ENCODE peak calls at places on chromosomes 3 and 15, in seven cellular contexts. C is AG10803, P is GM23338, M is lower lobe of right lung, H is foreskin fibroblast, J is GM13976, D is astrocyte of the spinal cord. X is an unnamed sample.

GRCh38 chr3:167649731-167650130 is 4.0 kb downstream of the WDR49 start:
- DNase-seq in C (no peak), P (no peak), M (no peak), H (no peak), J (no peak), D (no peak), X (no peak)

GRCh38 chr3:25428003-25428861 is at the start of gene RARB:
- DNase-seq in C (peak; percentile 70), P (peak; percentile 86), M (peak; percentile 56), H (peak; percentile 73), J (peak; percentile 33), D (peak; percentile 97), X (peak; percentile 5)

GRCh38 chr15:70579766-70580165 is 183.6 kb downstream of the UACA start:
- DNase-seq in C (no peak), P (no peak), M (no peak), H (no peak), J (no peak), D (no peak), X (no peak)

GRCh38 chr3:169658311-169658931 is 5.1 kb downstream of the MECOM start:
- DNase-seq in C (no peak), P (peak; percentile 57), M (no peak), H (no peak), J (no peak), D (no peak), X (peak; percentile 49)

GRCh38 chr15:81152799-81153198 is 18.7 kb downstream of the CFAP161 start:
- DNase-seq in C (no peak), P (no peak), M (no peak), H (no peak), J (no peak), D (no peak), X (no peak)

GRCh38 chr3:81643721-81644120 is 117.7 kb downstream of the GBE1 start:
- DNase-seq in C (peak; percentile 16), P (peak; percentile 53), M (no peak), H (no peak), J (no peak), D (peak; percentile 42), X (no peak)

GRCh38 chr3:31613131-31613626 is 80.5 kb downstream of the STT3B start:
- DNase-seq in C (no peak), P (no peak), M (no peak), H (no peak), J (no peak), D (no peak), X (no peak)

GRCh38 chr15:58241872-58242271 is 103.7 kb downstream of the AQP9 start:
- DNase-seq in C (peak; percentile 6), P (no peak), M (no peak), H (no peak), J (no peak), D (no peak), X (no peak)

GRCh38 chr15:79903626-79904025 is 6.8 kb upstream of the MTHFS start:
- DNase-seq in C (no peak), P (no peak), M (no peak), H (no peak), J (no peak), D (no peak), X (no peak)

GRCh38 chr15:36449084-36449661 is 130.3 kb upstream of the CDIN1 start:
- DNase-seq in C (no peak), P (peak; percentile 54), M (no peak), H (no peak), J (no peak), D (peak; percentile 13), X (no peak)

GRCh38 chr3:155805204-155805801 is 775 bp downstream of the C3orf33 start:
- DNase-seq in C (peak; percentile 30), P (no peak), M (peak; percentile 49), H (peak; percentile 18), J (no peak), D (no peak), X (no peak)

GRCh38 chr3:135125171-135125801 is 330.2 kb downstream of the EPHB1 start:
- DNase-seq in C (peak; percentile 38), P (peak; percentile 77), M (no peak), H (peak; percentile 16), J (peak; percentile 40), D (peak; percentile 22), X (peak; percentile 3)

GRCh38 chr3:135516143-135516542 is 449.4 kb upstream of the PPP2R3A start:
- DNase-seq in C (peak; percentile 45), P (peak; percentile 86), M (no peak), H (peak; percentile 43), J (no peak), D (peak; percentile 31), X (no peak)

GRCh38 chr3:35772364-35773009 is 133.2 kb downstream of the ARPP21 start:
- DNase-seq in C (no peak), P (no peak), M (no peak), H (no peak), J (no peak), D (peak; percentile 25), X (no peak)

GRCh38 chr3:134201201-134202130 is 49.2 kb downstream of the RYK start:
- DNase-seq in C (peak; percentile 83), P (no peak), M (no peak), H (peak; percentile 69), J (no peak), D (peak; percentile 90), X (no peak)

GRCh38 chr3:39292961-39293360 is 13.1 kb upstream of the CX3CR1 start:
- DNase-seq in C (no peak), P (no peak), M (no peak), H (no peak), J (no peak), D (no peak), X (no peak)

GRCh38 chr3:146640955-146641867 is 36.1 kb upstream of the PLSCR5 start:
- DNase-seq in C (peak; percentile 44), P (peak; percentile 76), M (no peak), H (peak; percentile 24), J (peak; percentile 21), D (peak; percentile 73), X (peak; percentile 15)

GRCh38 chr3:100042577-100042981 is 71.7 kb downstream of the FILIP1L start:
- DNase-seq in C (peak; percentile 86), P (no peak), M (no peak), H (peak; percentile 65), J (no peak), D (no peak), X (no peak)

GRCh38 chr3:148710665-148711064 is 13.0 kb downstream of the AGTR1 start:
- DNase-seq in C (no peak), P (peak; percentile 11), M (no peak), H (no peak), J (no peak), D (no peak), X (no peak)

GRCh38 chr3:140720242-140720641 is 42.4 kb downstream of the TRIM42 start:
- DNase-seq in C (no peak), P (no peak), M (no peak), H (no peak), J (no peak), D (no peak), X (no peak)

GRCh38 chr3:49630784-49631183 is 43.4 kb upstream of the APEH start:
- DNase-seq in C (no peak), P (no peak), M (no peak), H (no peak), J (no peak), D (no peak), X (no peak)

GRCh38 chr3:12933901-12934300 is 92.5 kb upstream of the RPL32 start:
- DNase-seq in C (no peak), P (no peak), M (no peak), H (no peak), J (no peak), D (no peak), X (no peak)

GRCh38 chr3:58623961-58624360 is 42.6 kb downstream of the FAM3D start:
- DNase-seq in C (peak; percentile 41), P (no peak), M (no peak), H (peak; percentile 64), J (no peak), D (no peak), X (no peak)
- TF ChIP-seq CTCF in C (no peak), P (no peak), M (no peak), H (no peak), J (no peak), D (no peak), X (no peak)

DNA sequence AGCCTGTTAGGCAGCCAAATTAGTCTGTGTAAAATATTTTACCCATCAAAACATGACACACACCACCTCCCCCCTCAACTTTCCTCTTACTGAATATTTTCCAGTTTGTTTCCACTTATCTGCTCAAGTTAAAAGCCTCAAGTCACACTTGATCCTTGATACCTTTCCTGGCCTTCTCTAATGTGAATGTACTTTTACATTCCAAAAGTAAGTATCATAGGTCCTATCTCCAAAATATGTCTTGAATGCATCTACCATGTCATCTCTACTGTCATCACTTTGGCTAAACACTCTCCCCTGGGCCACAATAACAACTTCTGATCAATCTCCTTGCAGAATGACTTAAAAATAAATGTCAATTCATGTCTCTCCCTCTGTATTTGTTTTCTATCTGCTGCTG is 28.1 kb downstream of the EOGT start:
- DNase-seq in C (no peak), P (no peak), M (no peak), H (no peak), J (no peak), D (no peak), X (no peak)
- TF ChIP-seq CTCF in C (no peak), P (no peak), M (no peak), H (no peak), J (no peak), D (no peak), X (no peak)

GRCh38 chr3:60742606-60743145 is 508.6 kb downstream of the FHIT start:
- DNase-seq in C (peak; percentile 44), P (peak; percentile 87), M (no peak), H (no peak), J (no peak), D (peak; percentile 78), X (no peak)
- TF ChIP-seq CTCF in C (peak; percentile 48), P (peak; percentile 73), M (no peak), H (peak; percentile 16), J (no peak), D (peak; percentile 54), X (no peak)

GRCh38 chr3:15858547-15859506 is 61.0 kb upstream of the ANKRD28 start:
- DNase-seq in C (peak; percentile 6), P (peak; percentile 86), M (peak; percentile 81), H (peak; percentile 4), J (peak; percentile 74), D (no peak), X (peak; percentile 76)
- TF ChIP-seq CTCF in C (no peak), P (no peak), M (no peak), H (no peak), J (no peak), D (no peak), X (no peak)

DNA sequence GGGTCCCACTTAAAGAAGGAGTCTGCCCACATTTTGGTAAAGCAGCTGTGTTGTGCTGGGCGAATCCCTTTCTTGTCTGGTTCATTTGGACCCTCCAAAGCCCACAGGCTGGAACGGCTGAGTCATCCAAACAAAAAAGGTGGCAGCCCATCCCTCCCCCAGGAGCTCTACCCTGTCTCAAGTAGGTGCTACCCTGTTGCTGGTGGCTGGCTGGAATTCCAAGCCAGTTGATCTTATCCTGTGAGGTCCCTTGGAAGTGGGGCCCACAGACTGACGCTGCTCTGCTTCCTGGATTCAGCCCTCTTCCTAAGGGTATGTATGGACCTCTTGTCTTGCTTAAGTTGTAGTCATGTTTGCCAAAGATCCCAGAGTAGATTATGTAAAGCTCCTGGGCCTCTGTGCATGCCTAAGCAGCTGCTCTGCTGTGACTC is 44.5 kb downstream of the CCR1 start:
- DNase-seq in C (no peak), P (no peak), M (no peak), H (no peak), J (no peak), D (no peak), X (no peak)
- TF ChIP-seq CTCF in C (no peak), P (no peak), M (no peak), H (no peak), J (no peak), D (no peak), X (no peak)

GRCh38 chr3:186298876-186299275 is 63.2 kb downstream of the DGKG start:
- DNase-seq in C (peak; percentile 38), P (no peak), M (no peak), H (no peak), J (no peak), D (no peak), X (no peak)
- TF ChIP-seq CTCF in C (no peak), P (no peak), M (no peak), H (no peak), J (no peak), D (no peak), X (no peak)